ENCODE peak calls at places on chromosomes 12 and 14, in nine cellular contexts. One of them, this sample, is unnamed.

GRCh38 chr12:29427964-29428363 is 47.0 kb upstream of the ERGIC2 start:
- DNase-seq in stimulated activated naive CD4-positive, alpha-beta T cell: no peak
- DNase-seq in ureter: no peak
- DNase-seq in cardiac muscle cell: no peak
- DNase-seq in HEK293T: peak
- DNase-seq in stimulated activated CD4-positive, alpha-beta T cell treated with anti-CD3 and anti-CD28 coated beads, TNF-alpha, amount 100 ng/mL, for 48 hours: no peak
- DNase-seq in C1 segment of cervical spinal cord: no peak
- DNase-seq in neural crest cell: no peak
- DNase-seq in GM12891: peak
- DNase-seq in this sample: no peak

GRCh38 chr12:124430491-124430890 is 135.6 kb downstream of the RFLNA start:
- DNase-seq in stimulated activated CD4-positive, alpha-beta T cell treated with anti-CD3 and anti-CD28 coated beads, TNF-alpha, amount 100 ng/mL, for 48 hours: no peak
- DNase-seq in HEK293T: no peak
- DNase-seq in ureter: no peak
- DNase-seq in cardiac muscle cell: no peak
- DNase-seq in C1 segment of cervical spinal cord: no peak
- DNase-seq in stimulated activated naive CD4-positive, alpha-beta T cell: no peak
- DNase-seq in GM12891: no peak
- DNase-seq in neural crest cell: no peak
- DNase-seq in this sample: no peak

GRCh38 chr14:90305176-90305601 is 26.6 kb downstream of the NRDE2 start:
- DNase-seq in HEK293T: no peak
- DNase-seq in ureter: no peak
- DNase-seq in stimulated activated naive CD4-positive, alpha-beta T cell: no peak
- DNase-seq in stimulated activated CD4-positive, alpha-beta T cell treated with anti-CD3 and anti-CD28 coated beads, TNF-alpha, amount 100 ng/mL, for 48 hours: no peak
- DNase-seq in neural crest cell: no peak
- DNase-seq in GM12891: no peak
- DNase-seq in C1 segment of cervical spinal cord: no peak
- DNase-seq in cardiac muscle cell: no peak
- DNase-seq in this sample: no peak

GRCh38 chr12:2248087-2248900 is 195.5 kb downstream of the CACNA1C start:
- DNase-seq in stimulated activated CD4-positive, alpha-beta T cell treated with anti-CD3 and anti-CD28 coated beads, TNF-alpha, amount 100 ng/mL, for 48 hours: no peak
- DNase-seq in GM12891: no peak
- DNase-seq in stimulated activated naive CD4-positive, alpha-beta T cell: no peak
- DNase-seq in neural crest cell: no peak
- DNase-seq in cardiac muscle cell: no peak
- DNase-seq in C1 segment of cervical spinal cord: no peak
- DNase-seq in HEK293T: no peak
- DNase-seq in ureter: no peak
- DNase-seq in this sample: no peak

GRCh38 chr12:31586703-31587102 is 4.2 kb downstream of the DENND5B start:
- DNase-seq in C1 segment of cervical spinal cord: no peak
- DNase-seq in HEK293T: no peak
- DNase-seq in cardiac muscle cell: no peak
- DNase-seq in stimulated activated naive CD4-positive, alpha-beta T cell: no peak
- DNase-seq in stimulated activated CD4-positive, alpha-beta T cell treated with anti-CD3 and anti-CD28 coated beads, TNF-alpha, amount 100 ng/mL, for 48 hours: no peak
- DNase-seq in neural crest cell: no peak
- DNase-seq in GM12891: no peak
- DNase-seq in ureter: no peak
- DNase-seq in this sample: no peak

GRCh38 chr12:4855121-4855924 is 54.4 kb upstream of the KCNA1 start:
- DNase-seq in GM12891: peak
- DNase-seq in stimulated activated naive CD4-positive, alpha-beta T cell: peak
- DNase-seq in neural crest cell: peak
- DNase-seq in cardiac muscle cell: peak
- DNase-seq in ureter: peak
- DNase-seq in C1 segment of cervical spinal cord: no peak
- DNase-seq in HEK293T: peak
- DNase-seq in stimulated activated CD4-positive, alpha-beta T cell treated with anti-CD3 and anti-CD28 coated beads, TNF-alpha, amount 100 ng/mL, for 48 hours: peak
- DNase-seq in this sample: no peak

GRCh38 chr12:52836042-52836466 is 1.9 kb upstream of the KRT79 start:
- DNase-seq in GM12891: no peak
- DNase-seq in neural crest cell: no peak
- DNase-seq in C1 segment of cervical spinal cord: no peak
- DNase-seq in cardiac muscle cell: no peak
- DNase-seq in HEK293T: no peak
- DNase-seq in ureter: no peak
- DNase-seq in stimulated activated naive CD4-positive, alpha-beta T cell: no peak
- DNase-seq in stimulated activated CD4-positive, alpha-beta T cell treated with anti-CD3 and anti-CD28 coated beads, TNF-alpha, amount 100 ng/mL, for 48 hours: peak
- DNase-seq in this sample: no peak

GRCh38 chr14:74501135-74501614 is 7.6 kb downstream of the ISCA2 start:
- DNase-seq in cardiac muscle cell: peak
- DNase-seq in C1 segment of cervical spinal cord: no peak
- DNase-seq in stimulated activated CD4-positive, alpha-beta T cell treated with anti-CD3 and anti-CD28 coated beads, TNF-alpha, amount 100 ng/mL, for 48 hours: no peak
- DNase-seq in ureter: peak
- DNase-seq in GM12891: no peak
- DNase-seq in stimulated activated naive CD4-positive, alpha-beta T cell: no peak
- DNase-seq in neural crest cell: peak
- DNase-seq in HEK293T: peak
- DNase-seq in this sample: no peak

GRCh38 chr14:50231475-50232275 is at the start of gene SOS2:
- DNase-seq in GM12891: peak
- DNase-seq in stimulated activated naive CD4-positive, alpha-beta T cell: peak
- DNase-seq in C1 segment of cervical spinal cord: peak
- DNase-seq in neural crest cell: peak
- DNase-seq in HEK293T: peak
- DNase-seq in cardiac muscle cell: peak
- DNase-seq in ureter: peak
- DNase-seq in stimulated activated CD4-positive, alpha-beta T cell treated with anti-CD3 and anti-CD28 coated beads, TNF-alpha, amount 100 ng/mL, for 48 hours: peak
- DNase-seq in this sample: peak

GRCh38 chr12:93102744-93103143 is 173.6 kb upstream of the EEA1 start:
- DNase-seq in stimulated activated naive CD4-positive, alpha-beta T cell: no peak
- DNase-seq in HEK293T: no peak
- DNase-seq in C1 segment of cervical spinal cord: no peak
- DNase-seq in ureter: no peak
- DNase-seq in stimulated activated CD4-positive, alpha-beta T cell treated with anti-CD3 and anti-CD28 coated beads, TNF-alpha, amount 100 ng/mL, for 48 hours: no peak
- DNase-seq in GM12891: no peak
- DNase-seq in neural crest cell: no peak
- DNase-seq in cardiac muscle cell: no peak
- DNase-seq in this sample: no peak

This sample was measured in left lobe of liver.